ENCODE peak calls at places on chromosome 11, in seven cellular contexts. L is heart right ventricle; B is SK-N-SH; Y is IMR-90; A is CD4-positive, alpha-beta memory T cell; W is psoas muscle; R is right atrium auricular region. J is an unnamed sample. For H3K4me1, the result is how much of the 10 kb centered on the place peaks cover.

GRCh38 chr11:65867284-65868071 is 5.1 kb downstream of the EFEMP2 start:
- DNase-seq in L (no peak), B (peak), Y (no peak), A (no peak), W (peak), R (no peak), J (no peak)

GRCh38 chr11:120521176-120521575 is 9.6 kb downstream of the GRIK4 start:
- DNase-seq in L (no peak), B (no peak), Y (no peak), A (no peak), W (no peak), R (no peak), J (peak)

GRCh38 chr11:101176381-101176780 is 46.8 kb upstream of the PGR start:
- DNase-seq in L (no peak), B (no peak), Y (no peak), A (no peak), W (no peak), R (no peak), J (no peak)

GRCh38 chr11:32105871-32106312 is 15.0 kb downstream of the RCN1 start:
- DNase-seq in L (no peak), B (no peak), Y (no peak), A (no peak), W (no peak), R (no peak), J (no peak)

GRCh38 chr11:72100009-72100408 is 3.1 kb downstream of the LAMTOR1 start:
- DNase-seq in L (no peak), B (no peak), Y (no peak), A (no peak), W (no peak), R (no peak), J (no peak)

GRCh38 chr11:110376711-110377324 is 52.9 kb upstream of the FDX1 start:
- DNase-seq in L (peak), B (peak), Y (peak), A (peak), W (peak), R (peak), J (peak)

GRCh38 chr11:134539285-134539684 is 127.2 kb upstream of the B3GAT1 start:
- DNase-seq in L (no peak), B (no peak), Y (no peak), A (no peak), W (no peak), R (no peak), J (peak)

GRCh38 chr11:61841636-61842332 is 13.7 kb downstream of the FADS2 start:
- DNase-seq in L (peak), B (no peak), Y (no peak), A (no peak), W (no peak), R (no peak), J (no peak)

GRCh38 chr11:35812850-35813249 is 131.0 kb upstream of the LDLRAD3 start:
- DNase-seq in L (no peak), B (no peak), Y (no peak), A (no peak), W (no peak), R (no peak), J (no peak)

GRCh38 chr11:134272381-134273316 is 3.5 kb upstream of the GLB1L3 start:
- DNase-seq in L (no peak), B (peak), Y (peak), A (no peak), W (no peak), R (peak), J (no peak)

GRCh38 chr11:115958089-115959000 is 454.1 kb upstream of the CADM1 start:
- DNase-seq in L (no peak), B (no peak), Y (no peak), A (no peak), W (no peak), R (no peak), J (no peak)

GRCh38 chr11:65116370-65117205 is 913 bp downstream of the ZNHIT2 start:
- DNase-seq in L (no peak), B (peak), Y (peak), A (peak), W (peak), R (no peak), J (peak)

GRCh38 chr11:118660646-118661424 is 18.6 kb downstream of the TREH start:
- DNase-seq in L (no peak), B (no peak), Y (no peak), A (no peak), W (no peak), R (no peak), J (no peak)

GRCh38 chr11:118658372-118659313 is 20.8 kb downstream of the TREH start:
- DNase-seq in L (no peak), B (no peak), Y (no peak), A (no peak), W (no peak), R (no peak), J (no peak)

GRCh38 chr11:100778386-100778785 is 91.3 kb downstream of the ARHGAP42 start:
- DNase-seq in L (no peak), B (no peak), Y (no peak), A (no peak), W (no peak), R (no peak), J (no peak)

GRCh38 chr11:6320411-6321207 is at the start of gene CAVIN3:
- DNase-seq in L (peak), B (peak), Y (peak), A (no peak), W (peak), R (peak), J (peak)

GRCh38 chr11:125348704-125349635 is 147.1 kb downstream of the FEZ1 start:
- DNase-seq in L (peak), B (peak), Y (peak), A (peak), W (peak), R (no peak), J (peak)

GRCh38 chr11:31120428-31120827 is 249.1 kb downstream of the DCDC1 start:
- DNase-seq in L (no peak), B (no peak), Y (no peak), A (no peak), W (no peak), R (no peak), J (no peak)

DNA sequence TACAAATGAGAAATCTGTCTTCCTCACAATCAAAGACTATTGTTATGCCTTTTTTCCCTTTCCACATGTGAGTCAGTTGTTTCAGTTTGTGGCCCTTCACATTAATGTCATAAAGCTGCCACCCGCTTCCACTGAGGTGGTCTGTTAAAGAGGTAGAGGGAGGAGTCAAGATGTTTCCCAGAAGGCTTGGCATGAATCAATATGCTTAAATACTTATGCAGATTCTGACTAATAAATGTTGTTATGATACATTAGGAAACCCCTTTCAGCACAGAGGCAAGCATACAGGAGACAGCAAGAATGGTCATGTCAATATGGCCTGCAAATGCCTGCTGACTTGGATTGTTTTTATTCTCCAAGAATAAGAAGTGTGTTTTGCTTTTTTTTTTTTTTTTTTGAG is 6.5 kb downstream of the RTN3 start:
- DNase-seq in L (no peak), B (no peak), Y (no peak), A (no peak), W (no peak), R (no peak), J (no peak)
- H3K4me1 ChIP-seq in L (under half), B (under half), Y (under half), A (under half), W (half or more), R (under half), J (under half)

GRCh38 chr11:34620202-34620601 is 691 bp upstream of the EHF start:
- DNase-seq in L (no peak), B (no peak), Y (no peak), A (no peak), W (no peak), R (no peak), J (no peak)
- H3K4me1 ChIP-seq in L (under half), B (under half), Y (under half), A (under half), W (under half), R (under half), J (under half)

DNA sequence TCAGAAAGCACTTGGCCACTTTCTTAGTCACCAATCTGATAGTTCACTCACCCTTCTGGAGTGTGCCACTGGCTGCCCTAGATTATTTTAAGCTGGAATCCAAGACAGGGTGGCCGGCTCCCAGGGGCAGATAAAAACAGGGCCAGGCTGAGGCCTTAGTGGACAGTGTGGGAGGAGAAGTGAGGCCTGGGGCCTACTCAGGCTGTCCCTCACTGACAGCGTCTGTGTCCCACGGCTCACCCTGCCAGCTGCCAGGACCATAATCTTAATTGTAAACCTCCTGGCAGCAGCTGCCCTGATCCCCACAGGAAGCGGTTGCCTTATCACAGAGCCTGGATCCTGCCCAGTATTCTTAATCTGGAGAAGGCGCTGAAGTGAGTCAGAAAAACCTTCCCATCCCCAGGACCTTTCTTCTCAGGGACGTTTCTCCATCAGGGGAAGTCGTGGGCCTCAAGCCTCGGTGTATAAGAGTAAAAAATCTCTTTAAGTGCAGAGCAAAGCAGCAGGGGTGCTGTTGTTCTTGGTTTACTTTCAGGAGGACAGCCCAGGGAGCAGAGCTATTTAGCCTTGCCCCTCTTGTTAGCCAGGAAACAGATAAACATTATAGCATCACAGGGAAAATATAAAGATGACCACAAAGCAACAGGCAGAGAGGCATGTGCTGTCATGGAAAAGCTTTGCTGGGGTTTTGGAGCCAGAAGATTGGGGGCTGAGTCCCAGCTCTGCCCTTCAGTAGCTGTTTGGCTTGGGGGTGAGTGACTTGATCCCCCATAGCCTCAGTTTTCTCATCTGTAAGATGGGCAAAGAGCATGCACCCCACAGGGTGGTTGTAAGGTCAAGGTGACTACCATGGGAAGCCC is 39.6 kb downstream of the TSPAN18 start:
- DNase-seq in L (peak), B (peak), Y (peak), A (no peak), W (peak), R (peak), J (no peak)
- H3K4me1 ChIP-seq in L (half or more), B (half or more), Y (under half), A (under half), W (under half), R (half or more), J (under half)

DNA sequence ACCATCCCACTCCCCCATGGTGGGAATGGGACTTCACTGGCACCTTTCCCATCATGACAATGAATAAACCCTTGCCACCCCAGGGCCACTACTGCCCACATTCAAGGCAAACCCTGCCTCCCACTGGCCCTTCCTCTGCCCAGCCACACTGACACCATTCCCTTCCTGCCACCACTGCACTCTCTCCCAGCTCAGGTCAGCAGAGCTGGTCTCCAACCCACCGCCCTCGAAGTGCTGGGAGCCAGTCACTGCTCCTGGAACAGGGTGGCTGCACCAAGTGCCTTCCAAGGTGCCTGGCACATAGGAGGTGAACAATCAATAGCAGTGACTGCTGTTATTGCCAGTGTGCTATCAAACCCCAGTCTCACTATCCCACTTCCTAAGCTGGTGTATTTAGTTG is 27.1 kb downstream of the PRDM10 start:
- DNase-seq in L (no peak), B (no peak), Y (no peak), A (no peak), W (no peak), R (no peak), J (no peak)
- H3K4me1 ChIP-seq in L (under half), B (under half), Y (under half), A (under half), W (under half), R (under half), J (under half)

DNA sequence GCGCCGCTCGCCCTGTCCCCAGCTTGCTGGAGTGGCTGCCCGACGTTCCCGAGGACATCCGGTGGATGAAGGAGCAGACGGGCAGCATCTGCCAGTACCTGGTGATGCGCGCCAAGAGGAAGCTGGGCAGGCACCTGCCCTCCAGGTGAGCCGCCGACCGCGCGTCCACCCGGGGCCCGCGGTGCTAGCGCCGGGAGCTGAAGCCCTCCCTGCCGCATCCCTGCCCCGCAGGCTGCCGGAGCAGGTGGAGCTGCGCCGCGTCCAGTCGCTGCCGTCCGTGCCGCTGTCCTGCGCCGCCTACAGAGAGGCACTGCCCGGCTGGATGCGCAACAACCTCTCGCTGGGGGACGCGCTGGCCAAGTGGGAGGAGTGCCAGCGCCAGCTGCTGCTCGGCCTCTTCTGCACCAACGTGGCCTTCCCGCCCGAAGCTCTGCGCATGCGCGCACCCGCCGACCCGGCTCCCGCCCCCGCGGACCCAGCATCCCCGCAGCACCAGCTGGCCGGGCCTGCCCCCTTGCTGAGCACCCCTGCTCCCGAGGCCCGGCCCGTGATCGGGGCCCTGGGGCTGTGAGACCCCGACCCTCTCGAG is 3.3 kb upstream of the CRACR2B start:
- DNase-seq in L (no peak), B (no peak), Y (no peak), A (no peak), W (peak), R (no peak), J (no peak)
- H3K4me1 ChIP-seq in L (half or more), B (under half), Y (under half), A (under half), W (under half), R (half or more), J (half or more)

GRCh38 chr11:27388869-27389268 is 25.9 kb upstream of the CCDC34 start:
- DNase-seq in L (no peak), B (no peak), Y (peak), A (no peak), W (no peak), R (no peak), J (no peak)
- H3K4me1 ChIP-seq in L (under half), B (under half), Y (under half), A (under half), W (under half), R (under half), J (under half)

J was measured in upper lobe of right lung.